ENCODE peak calls at places on chromosomes 3 and 15, in eight cellular contexts. One of them, this sample, is unnamed.

GRCh38 chr3:172107403-172107802 is 68.0 kb downstream of the FNDC3B start:
- DNase-seq in endothelial cell: no peak
- DNase-seq in HCT116: no peak
- DNase-seq in HFF-Myc: no peak
- DNase-seq in cardiac muscle cell: no peak
- DNase-seq in breast epithelium: no peak
- DNase-seq in WTC11: no peak
- DNase-seq in neural progenitor cell: no peak
- DNase-seq in this sample: no peak

GRCh38 chr3:111910806-111911205 is 51.7 kb downstream of the PHLDB2 start:
- DNase-seq in endothelial cell: no peak
- DNase-seq in HCT116: no peak
- DNase-seq in HFF-Myc: peak
- DNase-seq in cardiac muscle cell: peak
- DNase-seq in breast epithelium: no peak
- DNase-seq in WTC11: no peak
- DNase-seq in neural progenitor cell: no peak
- DNase-seq in this sample: peak

GRCh38 chr15:44812029-44812517 is 75.7 kb downstream of the TRIM69 start:
- DNase-seq in endothelial cell: no peak
- DNase-seq in HCT116: no peak
- DNase-seq in HFF-Myc: no peak
- DNase-seq in cardiac muscle cell: no peak
- DNase-seq in breast epithelium: no peak
- DNase-seq in WTC11: no peak
- DNase-seq in neural progenitor cell: no peak
- DNase-seq in this sample: no peak

GRCh38 chr3:176734146-176734545 is 463.1 kb downstream of the TBL1XR1 start:
- DNase-seq in endothelial cell: no peak
- DNase-seq in HCT116: no peak
- DNase-seq in HFF-Myc: no peak
- DNase-seq in cardiac muscle cell: no peak
- DNase-seq in breast epithelium: no peak
- DNase-seq in WTC11: peak
- DNase-seq in neural progenitor cell: peak
- DNase-seq in this sample: no peak

GRCh38 chr3:128226794-128227399 is 73.6 kb downstream of the EEFSEC start:
- DNase-seq in endothelial cell: peak
- DNase-seq in HCT116: peak
- DNase-seq in HFF-Myc: no peak
- DNase-seq in cardiac muscle cell: peak
- DNase-seq in breast epithelium: no peak
- DNase-seq in WTC11: peak
- DNase-seq in neural progenitor cell: peak
- DNase-seq in this sample: peak

GRCh38 chr3:185843126-185843525 is 18.3 kb upstream of the IGF2BP2 start:
- DNase-seq in endothelial cell: no peak
- DNase-seq in HCT116: no peak
- DNase-seq in HFF-Myc: no peak
- DNase-seq in cardiac muscle cell: no peak
- DNase-seq in breast epithelium: no peak
- DNase-seq in WTC11: no peak
- DNase-seq in neural progenitor cell: no peak
- DNase-seq in this sample: no peak

GRCh38 chr3:100875239-100875638 is 118.0 kb downstream of the ABI3BP start:
- DNase-seq in endothelial cell: no peak
- DNase-seq in HCT116: no peak
- DNase-seq in HFF-Myc: no peak
- DNase-seq in cardiac muscle cell: no peak
- DNase-seq in breast epithelium: no peak
- DNase-seq in WTC11: no peak
- DNase-seq in neural progenitor cell: no peak
- DNase-seq in this sample: peak

GRCh38 chr15:89808160-89808870 is 6.3 kb downstream of the ANPEP start:
- DNase-seq in endothelial cell: no peak
- DNase-seq in HCT116: no peak
- DNase-seq in HFF-Myc: no peak
- DNase-seq in cardiac muscle cell: no peak
- DNase-seq in breast epithelium: no peak
- DNase-seq in WTC11: no peak
- DNase-seq in neural progenitor cell: peak
- DNase-seq in this sample: no peak

GRCh38 chr3:142998439-142998838 is 2.9 kb upstream of the U2SURP start:
- DNase-seq in endothelial cell: no peak
- DNase-seq in HCT116: no peak
- DNase-seq in HFF-Myc: no peak
- DNase-seq in cardiac muscle cell: no peak
- DNase-seq in breast epithelium: no peak
- DNase-seq in WTC11: no peak
- DNase-seq in neural progenitor cell: no peak
- DNase-seq in this sample: peak

GRCh38 chr3:72597043-72597442 is 251.2 kb downstream of the SHQ1 start:
- DNase-seq in endothelial cell: no peak
- DNase-seq in HCT116: no peak
- DNase-seq in HFF-Myc: no peak
- DNase-seq in cardiac muscle cell: no peak
- DNase-seq in breast epithelium: no peak
- DNase-seq in WTC11: no peak
- DNase-seq in neural progenitor cell: no peak
- DNase-seq in this sample: no peak

GRCh38 chr15:75156306-75157215 is 45.1 kb upstream of the C15orf39 start:
- DNase-seq in endothelial cell: no peak
- DNase-seq in HCT116: no peak
- DNase-seq in HFF-Myc: no peak
- DNase-seq in cardiac muscle cell: no peak
- DNase-seq in breast epithelium: no peak
- DNase-seq in WTC11: peak
- DNase-seq in neural progenitor cell: peak
- DNase-seq in this sample: no peak

GRCh38 chr3:43861635-43862034 is 170.9 kb downstream of the ABHD5 start:
- DNase-seq in endothelial cell: no peak
- DNase-seq in HCT116: no peak
- DNase-seq in HFF-Myc: no peak
- DNase-seq in cardiac muscle cell: no peak
- DNase-seq in breast epithelium: no peak
- DNase-seq in WTC11: no peak
- DNase-seq in neural progenitor cell: no peak
- DNase-seq in this sample: no peak

GRCh38 chr15:101613130-101614000 is 38.8 kb downstream of the TM2D3 start:
- DNase-seq in endothelial cell: no peak
- DNase-seq in HCT116: no peak
- DNase-seq in HFF-Myc: no peak
- DNase-seq in cardiac muscle cell: peak
- DNase-seq in breast epithelium: peak
- DNase-seq in WTC11: no peak
- DNase-seq in neural progenitor cell: no peak
- DNase-seq in this sample: peak

GRCh38 chr15:70212288-70212962 is 114.7 kb upstream of the TLE3 start:
- DNase-seq in endothelial cell: no peak
- DNase-seq in HCT116: no peak
- DNase-seq in HFF-Myc: no peak
- DNase-seq in cardiac muscle cell: peak
- DNase-seq in breast epithelium: no peak
- DNase-seq in WTC11: no peak
- DNase-seq in neural progenitor cell: no peak
- DNase-seq in this sample: no peak

GRCh38 chr15:96348112-96349027 is 17.9 kb downstream of the NR2F2 start:
- DNase-seq in endothelial cell: no peak
- DNase-seq in HCT116: no peak
- DNase-seq in HFF-Myc: no peak
- DNase-seq in cardiac muscle cell: no peak
- DNase-seq in breast epithelium: no peak
- DNase-seq in WTC11: no peak
- DNase-seq in neural progenitor cell: peak
- DNase-seq in this sample: no peak

GRCh38 chr3:25294406-25294805 is 133.7 kb upstream of the RARB start:
- DNase-seq in endothelial cell: no peak
- DNase-seq in HCT116: no peak
- DNase-seq in HFF-Myc: no peak
- DNase-seq in cardiac muscle cell: no peak
- DNase-seq in breast epithelium: no peak
- DNase-seq in WTC11: no peak
- DNase-seq in neural progenitor cell: no peak
- DNase-seq in this sample: no peak

GRCh38 chr3:114498779-114499370 is 205.0 kb downstream of the TIGIT start:
- DNase-seq in endothelial cell: no peak
- DNase-seq in HCT116: peak
- DNase-seq in HFF-Myc: peak
- DNase-seq in cardiac muscle cell: no peak
- DNase-seq in breast epithelium: no peak
- DNase-seq in WTC11: no peak
- DNase-seq in neural progenitor cell: peak
- DNase-seq in this sample: peak

GRCh38 chr3:59407425-59407824 is 357.6 kb upstream of the CFAP20DC start:
- DNase-seq in endothelial cell: no peak
- DNase-seq in HCT116: no peak
- DNase-seq in HFF-Myc: no peak
- DNase-seq in cardiac muscle cell: no peak
- DNase-seq in breast epithelium: no peak
- DNase-seq in WTC11: no peak
- DNase-seq in neural progenitor cell: no peak
- DNase-seq in this sample: no peak

GRCh38 chr3:56976666-56977560 is 83.6 kb upstream of the SPATA12 start:
- DNase-seq in endothelial cell: no peak
- DNase-seq in HCT116: no peak
- DNase-seq in HFF-Myc: peak
- DNase-seq in cardiac muscle cell: no peak
- DNase-seq in breast epithelium: no peak
- DNase-seq in WTC11: no peak
- DNase-seq in neural progenitor cell: no peak
- DNase-seq in this sample: peak

GRCh38 chr15:98163319-98164030 is 203.0 kb downstream of the ARRDC4 start:
- DNase-seq in endothelial cell: no peak
- DNase-seq in HCT116: no peak
- DNase-seq in HFF-Myc: no peak
- DNase-seq in cardiac muscle cell: no peak
- DNase-seq in breast epithelium: no peak
- DNase-seq in WTC11: no peak
- DNase-seq in neural progenitor cell: no peak
- DNase-seq in this sample: no peak

GRCh38 chr3:66239513-66240135 is 18.8 kb downstream of the SLC25A26 start:
- DNase-seq in endothelial cell: no peak
- DNase-seq in HCT116: no peak
- DNase-seq in HFF-Myc: no peak
- DNase-seq in cardiac muscle cell: no peak
- DNase-seq in breast epithelium: no peak
- DNase-seq in WTC11: no peak
- DNase-seq in neural progenitor cell: no peak
- DNase-seq in this sample: no peak

DNA sequence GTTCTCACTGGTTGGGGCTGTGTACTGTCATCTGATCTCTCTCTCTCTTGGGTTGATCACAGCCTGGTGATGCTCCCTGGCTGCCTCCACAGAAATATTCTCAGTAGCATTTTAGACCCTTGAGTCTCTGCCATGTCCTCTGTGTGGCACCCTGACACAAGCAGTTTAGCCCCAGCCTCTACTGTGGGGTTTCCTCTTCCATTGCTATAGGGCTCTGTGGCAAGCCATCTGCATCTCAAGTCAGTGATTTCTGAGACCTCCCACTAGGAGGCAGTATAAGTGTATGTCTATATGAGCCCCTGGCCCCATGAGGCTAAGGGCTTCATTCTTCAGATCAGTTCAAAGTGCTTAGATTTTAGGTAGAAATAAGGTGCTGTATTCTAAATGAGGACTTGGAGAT is 50.6 kb upstream of the PLAAT1 start:
- DNase-seq in endothelial cell: peak
- DNase-seq in HCT116: peak
- DNase-seq in HFF-Myc: no peak
- DNase-seq in cardiac muscle cell: peak
- DNase-seq in breast epithelium: no peak
- DNase-seq in WTC11: peak
- DNase-seq in neural progenitor cell: peak
- DNase-seq in this sample: no peak
- TF ChIP-seq CTCF in endothelial cell: peak
- TF ChIP-seq CTCF in HCT116: peak
- TF ChIP-seq CTCF in HFF-Myc: peak
- TF ChIP-seq CTCF in cardiac muscle cell: peak
- TF ChIP-seq CTCF in breast epithelium: no peak
- TF ChIP-seq CTCF in WTC11: peak
- TF ChIP-seq CTCF in neural progenitor cell: peak
- TF ChIP-seq CTCF in this sample: no peak

DNA sequence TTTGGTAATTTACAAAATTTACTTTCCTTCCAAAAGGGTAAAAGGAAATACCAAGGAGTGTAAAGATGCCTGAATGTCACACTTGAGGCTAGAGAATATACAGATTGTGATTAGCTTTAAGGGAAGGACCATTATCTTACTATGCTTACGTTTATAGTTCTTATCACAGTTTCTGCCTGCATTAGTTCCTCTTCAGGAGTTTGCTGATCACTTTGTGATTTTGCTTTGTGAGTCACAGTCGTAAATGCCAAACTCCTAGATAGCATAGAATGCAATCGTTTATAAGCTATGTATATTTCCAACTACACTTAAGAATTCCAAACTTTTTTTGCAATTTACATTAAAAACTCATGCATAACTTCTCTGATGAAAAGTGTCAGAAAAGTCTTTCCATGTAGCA is 1034.7 kb downstream of the DIPK2A start:
- DNase-seq in endothelial cell: no peak
- DNase-seq in HCT116: no peak
- DNase-seq in HFF-Myc: no peak
- DNase-seq in cardiac muscle cell: no peak
- DNase-seq in breast epithelium: no peak
- DNase-seq in WTC11: no peak
- DNase-seq in neural progenitor cell: no peak
- DNase-seq in this sample: no peak
- TF ChIP-seq CTCF in endothelial cell: no peak
- TF ChIP-seq CTCF in HCT116: no peak
- TF ChIP-seq CTCF in HFF-Myc: no peak
- TF ChIP-seq CTCF in cardiac muscle cell: no peak
- TF ChIP-seq CTCF in breast epithelium: no peak
- TF ChIP-seq CTCF in WTC11: no peak
- TF ChIP-seq CTCF in neural progenitor cell: no peak
- TF ChIP-seq CTCF in this sample: no peak

GRCh38 chr15:68278345-68279217 is 1.0 kb downstream of the FEM1B start:
- DNase-seq in endothelial cell: no peak
- DNase-seq in HCT116: no peak
- DNase-seq in HFF-Myc: no peak
- DNase-seq in cardiac muscle cell: peak
- DNase-seq in breast epithelium: peak
- DNase-seq in WTC11: peak
- DNase-seq in neural progenitor cell: no peak
- DNase-seq in this sample: no peak
- TF ChIP-seq CTCF in endothelial cell: no peak
- TF ChIP-seq CTCF in HCT116: peak
- TF ChIP-seq CTCF in HFF-Myc: no peak
- TF ChIP-seq CTCF in cardiac muscle cell: peak
- TF ChIP-seq CTCF in breast epithelium: no peak
- TF ChIP-seq CTCF in WTC11: no peak
- TF ChIP-seq CTCF in neural progenitor cell: peak
- TF ChIP-seq CTCF in this sample: peak

GRCh38 chr15:65382921-65383320 is 5.1 kb upstream of the IGDCC3 start:
- DNase-seq in endothelial cell: no peak
- DNase-seq in HCT116: no peak
- DNase-seq in HFF-Myc: no peak
- DNase-seq in cardiac muscle cell: no peak
- DNase-seq in breast epithelium: no peak
- DNase-seq in WTC11: no peak
- DNase-seq in neural progenitor cell: no peak
- DNase-seq in this sample: no peak
- TF ChIP-seq CTCF in endothelial cell: no peak
- TF ChIP-seq CTCF in HCT116: no peak
- TF ChIP-seq CTCF in HFF-Myc: no peak
- TF ChIP-seq CTCF in cardiac muscle cell: no peak
- TF ChIP-seq CTCF in breast epithelium: no peak
- TF ChIP-seq CTCF in WTC11: no peak
- TF ChIP-seq CTCF in neural progenitor cell: no peak
- TF ChIP-seq CTCF in this sample: no peak

GRCh38 chr15:33975023-33975565 is 6.8 kb downstream of the CHRM5 start:
- DNase-seq in endothelial cell: no peak
- DNase-seq in HCT116: no peak
- DNase-seq in HFF-Myc: no peak
- DNase-seq in cardiac muscle cell: no peak
- DNase-seq in breast epithelium: no peak
- DNase-seq in WTC11: no peak
- DNase-seq in neural progenitor cell: no peak
- DNase-seq in this sample: no peak
- TF ChIP-seq CTCF in endothelial cell: no peak
- TF ChIP-seq CTCF in HCT116: no peak
- TF ChIP-seq CTCF in HFF-Myc: no peak
- TF ChIP-seq CTCF in cardiac muscle cell: no peak
- TF ChIP-seq CTCF in breast epithelium: no peak
- TF ChIP-seq CTCF in WTC11: no peak
- TF ChIP-seq CTCF in neural progenitor cell: no peak
- TF ChIP-seq CTCF in this sample: peak

This sample was measured in HFFc6.